ENCODE peak calls at places on chromosomes 1 and 21, in seven cellular contexts. I, Q, N, G, O, K and X are unnamed samples.

GRCh38 chr21:26389971-26390641 is 183.0 kb downstream of the CYYR1 start:
- DNase-seq in Q (no peak), K (no peak), I (peak), G (no peak), O (peak), N (no peak), X (no peak)

GRCh38 chr1:6087402-6087772 is 41.7 kb downstream of the KCNAB2 start:
- DNase-seq in Q (no peak), G (no peak), K (no peak), O (no peak), I (no peak), N (no peak), X (no peak)

GRCh38 chr21:14750041-14750440 is 203.9 kb upstream of the SAMSN1 start:
- DNase-seq in N (no peak), O (no peak), G (no peak), Q (no peak), K (no peak), I (no peak), X (no peak)

GRCh38 chr21:28975401-28975800 is 17.3 kb downstream of the LTN1 start:
- DNase-seq in K (no peak), N (no peak), Q (no peak), G (no peak), O (peak), I (no peak), X (peak)

GRCh38 chr1:95742591-95743089 is 508.6 kb downstream of the RWDD3 start:
- DNase-seq in K (no peak), G (no peak), N (no peak), O (peak), Q (no peak), I (no peak), X (peak)

GRCh38 chr1:193190096-193190744 is 3.8 kb upstream of the B3GALT2 start:
- DNase-seq in K (no peak), Q (no peak), O (no peak), G (no peak), I (no peak), N (no peak), X (no peak)

GRCh38 chr1:168806955-168807354 is 77.9 kb upstream of the DPT start:
- DNase-seq in N (no peak), O (no peak), I (no peak), Q (no peak), G (no peak), K (no peak), X (no peak)

GRCh38 chr1:201443747-201444146 is 22.2 kb upstream of the TNNI1 start:
- DNase-seq in N (no peak), I (no peak), O (no peak), Q (no peak), G (no peak), K (no peak), X (no peak)

GRCh38 chr1:234722904-234723588 is 113.1 kb upstream of the IRF2BP2 start:
- DNase-seq in G (no peak), K (peak), Q (peak), O (peak), I (peak), N (peak), X (no peak)